ENCODE peak calls at places on chromosomes 5 and 9, in eight cellular contexts. One of them, this sample, is unnamed.

GRCh38 chr5:93580387-93581100 is 475 bp downstream of the NR2F1-AS1 start:
- DNase-seq in cardiac muscle cell: peak; percentile 61
- DNase-seq in A549: peak; percentile 26
- DNase-seq in mammary epithelial cell: peak; percentile 47
- DNase-seq in psoas muscle: no peak
- DNase-seq in PC-9: no peak
- DNase-seq in Karpas-422: no peak
- DNase-seq in lower lobe of right lung: peak; percentile 51
- DNase-seq in this sample: no peak

GRCh38 chr5:177469061-177469628 is 4.3 kb downstream of the DBN1 start:
- DNase-seq in cardiac muscle cell: no peak
- DNase-seq in A549: no peak
- DNase-seq in mammary epithelial cell: no peak
- DNase-seq in psoas muscle: peak; percentile 75
- DNase-seq in PC-9: no peak
- DNase-seq in Karpas-422: no peak
- DNase-seq in lower lobe of right lung: no peak
- DNase-seq in this sample: no peak

GRCh38 chr5:175878544-175879438 is 7.4 kb downstream of the CPLX2 start:
- DNase-seq in cardiac muscle cell: peak; percentile 9
- DNase-seq in A549: no peak
- DNase-seq in mammary epithelial cell: no peak
- DNase-seq in psoas muscle: no peak
- DNase-seq in PC-9: no peak
- DNase-seq in Karpas-422: no peak
- DNase-seq in lower lobe of right lung: no peak
- DNase-seq in this sample: no peak

GRCh38 chr9:70519912-70520724 is 105.7 kb upstream of the KLF9 start:
- DNase-seq in cardiac muscle cell: no peak
- DNase-seq in A549: no peak
- DNase-seq in mammary epithelial cell: no peak
- DNase-seq in psoas muscle: no peak
- DNase-seq in PC-9: no peak
- DNase-seq in Karpas-422: no peak
- DNase-seq in lower lobe of right lung: no peak
- DNase-seq in this sample: no peak

GRCh38 chr5:69493235-69493925 is 790 bp downstream of the OCLN start:
- DNase-seq in cardiac muscle cell: peak; percentile 30
- DNase-seq in A549: peak; percentile 51
- DNase-seq in mammary epithelial cell: peak; percentile 65
- DNase-seq in psoas muscle: no peak
- DNase-seq in PC-9: peak; percentile 62
- DNase-seq in Karpas-422: no peak
- DNase-seq in lower lobe of right lung: peak; percentile 73
- DNase-seq in this sample: no peak

GRCh38 chr9:127946728-127947127 is 9.1 kb upstream of the DPM2 start:
- DNase-seq in cardiac muscle cell: no peak
- DNase-seq in A549: no peak
- DNase-seq in mammary epithelial cell: no peak
- DNase-seq in psoas muscle: no peak
- DNase-seq in PC-9: no peak
- DNase-seq in Karpas-422: no peak
- DNase-seq in lower lobe of right lung: no peak
- DNase-seq in this sample: no peak

GRCh38 chr5:78574731-78575161 is 73.8 kb downstream of the LHFPL2 start:
- DNase-seq in cardiac muscle cell: peak; percentile 43
- DNase-seq in A549: no peak
- DNase-seq in mammary epithelial cell: peak; percentile 66
- DNase-seq in psoas muscle: no peak
- DNase-seq in PC-9: no peak
- DNase-seq in Karpas-422: no peak
- DNase-seq in lower lobe of right lung: no peak
- DNase-seq in this sample: no peak

GRCh38 chr5:39783756-39784421 is 359.1 kb upstream of the DAB2 start:
- DNase-seq in cardiac muscle cell: no peak
- DNase-seq in A549: no peak
- DNase-seq in mammary epithelial cell: no peak
- DNase-seq in psoas muscle: no peak
- DNase-seq in PC-9: no peak
- DNase-seq in Karpas-422: no peak
- DNase-seq in lower lobe of right lung: no peak
- DNase-seq in this sample: no peak

GRCh38 chr5:1095302-1096016 is 16.4 kb downstream of the SLC12A7 start:
- DNase-seq in cardiac muscle cell: no peak
- DNase-seq in A549: no peak
- DNase-seq in mammary epithelial cell: no peak
- DNase-seq in psoas muscle: no peak
- DNase-seq in PC-9: no peak
- DNase-seq in Karpas-422: no peak
- DNase-seq in lower lobe of right lung: no peak
- DNase-seq in this sample: no peak

GRCh38 chr5:123735384-123735783 is 223.4 kb downstream of the CSNK1G3 start:
- DNase-seq in cardiac muscle cell: no peak
- DNase-seq in A549: no peak
- DNase-seq in mammary epithelial cell: peak; percentile 50
- DNase-seq in psoas muscle: no peak
- DNase-seq in PC-9: no peak
- DNase-seq in Karpas-422: no peak
- DNase-seq in lower lobe of right lung: no peak
- DNase-seq in this sample: no peak

GRCh38 chr5:127280494-127281220 is 9.9 kb upstream of the MEGF10 start:
- DNase-seq in cardiac muscle cell: no peak
- DNase-seq in A549: no peak
- DNase-seq in mammary epithelial cell: no peak
- DNase-seq in psoas muscle: no peak
- DNase-seq in PC-9: no peak
- DNase-seq in Karpas-422: no peak
- DNase-seq in lower lobe of right lung: no peak
- DNase-seq in this sample: no peak

GRCh38 chr5:158074992-158075769 is 216.2 kb upstream of the CLINT1 start:
- DNase-seq in cardiac muscle cell: peak; percentile 85
- DNase-seq in A549: peak; percentile 59
- DNase-seq in mammary epithelial cell: peak; percentile 35
- DNase-seq in psoas muscle: peak; percentile 66
- DNase-seq in PC-9: no peak
- DNase-seq in Karpas-422: peak; percentile 82
- DNase-seq in lower lobe of right lung: no peak
- DNase-seq in this sample: peak; percentile 35

GRCh38 chr9:109584205-109584604 is 86.1 kb upstream of the PTPN3 start:
- DNase-seq in cardiac muscle cell: no peak
- DNase-seq in A549: no peak
- DNase-seq in mammary epithelial cell: no peak
- DNase-seq in psoas muscle: no peak
- DNase-seq in PC-9: no peak
- DNase-seq in Karpas-422: no peak
- DNase-seq in lower lobe of right lung: no peak
- DNase-seq in this sample: no peak

GRCh38 chr5:155631116-155631515 is 617.6 kb downstream of the KIF4B start:
- DNase-seq in cardiac muscle cell: no peak
- DNase-seq in A549: peak; percentile 48
- DNase-seq in mammary epithelial cell: peak; percentile 87
- DNase-seq in psoas muscle: no peak
- DNase-seq in PC-9: no peak
- DNase-seq in Karpas-422: no peak
- DNase-seq in lower lobe of right lung: no peak
- DNase-seq in this sample: no peak

GRCh38 chr5:179802207-179802883 is 4.3 kb downstream of the MGAT4B start:
- DNase-seq in cardiac muscle cell: no peak
- DNase-seq in A549: no peak
- DNase-seq in mammary epithelial cell: no peak
- DNase-seq in psoas muscle: peak; percentile 69
- DNase-seq in PC-9: no peak
- DNase-seq in Karpas-422: no peak
- DNase-seq in lower lobe of right lung: no peak
- DNase-seq in this sample: no peak

GRCh38 chr5:124007675-124008398 is 495.9 kb downstream of the CSNK1G3 start:
- DNase-seq in cardiac muscle cell: peak; percentile 8
- DNase-seq in A549: peak; percentile 18
- DNase-seq in mammary epithelial cell: no peak
- DNase-seq in psoas muscle: no peak
- DNase-seq in PC-9: peak; percentile 37
- DNase-seq in Karpas-422: no peak
- DNase-seq in lower lobe of right lung: no peak
- DNase-seq in this sample: no peak

GRCh38 chr9:80957806-80958205 is 731.5 kb downstream of the TLE1 start:
- DNase-seq in cardiac muscle cell: no peak
- DNase-seq in A549: no peak
- DNase-seq in mammary epithelial cell: peak; percentile 5
- DNase-seq in psoas muscle: no peak
- DNase-seq in PC-9: no peak
- DNase-seq in Karpas-422: no peak
- DNase-seq in lower lobe of right lung: no peak
- DNase-seq in this sample: no peak

GRCh38 chr9:84670801-84671153 is 1.2 kb downstream of the NTRK2 start:
- DNase-seq in cardiac muscle cell: no peak
- DNase-seq in A549: no peak
- DNase-seq in mammary epithelial cell: no peak
- DNase-seq in psoas muscle: no peak
- DNase-seq in PC-9: no peak
- DNase-seq in Karpas-422: no peak
- DNase-seq in lower lobe of right lung: no peak
- DNase-seq in this sample: no peak
- H3K4me3 ChIP-seq in cardiac muscle cell: peak overlapping the region; percentile 32
- H3K4me3 ChIP-seq in A549: no peak overlapping the region
- H3K4me3 ChIP-seq in mammary epithelial cell: no peak overlapping the region
- H3K4me3 ChIP-seq in psoas muscle: peak overlapping the region; percentile 61
- H3K4me3 ChIP-seq in PC-9: no peak overlapping the region
- H3K4me3 ChIP-seq in Karpas-422: no peak overlapping the region
- H3K4me3 ChIP-seq in lower lobe of right lung: peak overlapping the region; percentile 57
- H3K4me3 ChIP-seq in this sample: peak overlapping the region; percentile 17

GRCh38 chr9:28538132-28538531 is 964.9 kb upstream of the C9orf72 start:
- DNase-seq in cardiac muscle cell: no peak
- DNase-seq in A549: no peak
- DNase-seq in mammary epithelial cell: no peak
- DNase-seq in psoas muscle: no peak
- DNase-seq in PC-9: no peak
- DNase-seq in Karpas-422: no peak
- DNase-seq in lower lobe of right lung: no peak
- DNase-seq in this sample: no peak

GRCh38 chr9:28547469-28547981 is 974.2 kb upstream of the C9orf72 start:
- DNase-seq in cardiac muscle cell: no peak
- DNase-seq in A549: no peak
- DNase-seq in mammary epithelial cell: peak; percentile 6
- DNase-seq in psoas muscle: no peak
- DNase-seq in PC-9: no peak
- DNase-seq in Karpas-422: no peak
- DNase-seq in lower lobe of right lung: no peak
- DNase-seq in this sample: no peak

GRCh38 chr9:28539432-28539831 is 966.2 kb upstream of the C9orf72 start:
- DNase-seq in cardiac muscle cell: no peak
- DNase-seq in A549: no peak
- DNase-seq in mammary epithelial cell: peak; percentile 80
- DNase-seq in psoas muscle: no peak
- DNase-seq in PC-9: peak; percentile 36
- DNase-seq in Karpas-422: no peak
- DNase-seq in lower lobe of right lung: no peak
- DNase-seq in this sample: no peak

GRCh38 chr9:28542928-28543327 is 969.6 kb upstream of the C9orf72 start:
- DNase-seq in cardiac muscle cell: no peak
- DNase-seq in A549: no peak
- DNase-seq in mammary epithelial cell: no peak
- DNase-seq in psoas muscle: no peak
- DNase-seq in PC-9: no peak
- DNase-seq in Karpas-422: no peak
- DNase-seq in lower lobe of right lung: no peak
- DNase-seq in this sample: no peak
- H3K9me3 ChIP-seq in cardiac muscle cell: no peaks in the 10 kb centered on the region
- H3K9me3 ChIP-seq in A549: no peaks in the 10 kb centered on the region
- H3K9me3 ChIP-seq in mammary epithelial cell: no peaks in the 10 kb centered on the region
- H3K9me3 ChIP-seq in psoas muscle: no peaks in the 10 kb centered on the region
- H3K9me3 ChIP-seq in PC-9: no peaks in the 10 kb centered on the region
- H3K9me3 ChIP-seq in Karpas-422: peaks cover 13% of the 10 kb centered on the region
- H3K9me3 ChIP-seq in lower lobe of right lung: no peaks in the 10 kb centered on the region
- H3K9me3 ChIP-seq in this sample: no peaks in the 10 kb centered on the region

GRCh38 chr9:100428871-100429654 is 2.1 kb downstream of the MSANTD3 start:
- DNase-seq in cardiac muscle cell: peak; percentile 98
- DNase-seq in A549: peak; percentile 94
- DNase-seq in mammary epithelial cell: peak; percentile 99
- DNase-seq in psoas muscle: no peak
- DNase-seq in PC-9: peak; percentile 92
- DNase-seq in Karpas-422: no peak
- DNase-seq in lower lobe of right lung: no peak
- DNase-seq in this sample: no peak
- H3K4me3 ChIP-seq in cardiac muscle cell: no peak overlapping the region
- H3K4me3 ChIP-seq in A549: peak overlapping the region; percentile 89
- H3K4me3 ChIP-seq in mammary epithelial cell: peak overlapping the region; percentile 74
- H3K4me3 ChIP-seq in psoas muscle: peak overlapping the region; percentile 92
- H3K4me3 ChIP-seq in PC-9: peak overlapping the region; percentile 13
- H3K4me3 ChIP-seq in Karpas-422: peak overlapping the region; percentile 90
- H3K4me3 ChIP-seq in lower lobe of right lung: no peak overlapping the region
- H3K4me3 ChIP-seq in this sample: no peak overlapping the region

DNA sequence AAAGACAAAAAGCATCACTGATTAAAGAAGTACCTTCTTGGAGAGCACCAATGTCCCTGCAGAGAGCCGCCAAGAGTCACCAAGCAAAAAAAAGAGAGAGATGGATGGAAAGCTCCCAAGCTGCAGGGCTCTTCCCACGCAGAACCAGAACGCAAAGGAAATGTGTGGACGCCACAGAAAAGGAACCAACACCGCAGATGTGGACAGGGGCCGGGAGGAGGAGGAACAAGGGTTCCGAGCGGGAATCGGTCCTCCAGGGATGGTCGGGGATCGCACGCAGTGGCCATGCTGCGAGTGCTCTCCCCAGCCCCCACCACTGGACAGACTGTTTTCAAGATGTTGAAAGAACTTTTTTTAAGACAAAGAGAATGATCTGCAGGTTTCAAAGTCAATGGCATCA is 40.2 kb upstream of the ZNF354A start:
- DNase-seq in cardiac muscle cell: no peak
- DNase-seq in A549: no peak
- DNase-seq in mammary epithelial cell: no peak
- DNase-seq in psoas muscle: no peak
- DNase-seq in PC-9: no peak
- DNase-seq in Karpas-422: no peak
- DNase-seq in lower lobe of right lung: no peak
- DNase-seq in this sample: no peak
- H3K9me3 ChIP-seq in cardiac muscle cell: no peaks in the 10 kb centered on the region
- H3K9me3 ChIP-seq in A549: peaks cover 15% of the 10 kb centered on the region
- H3K9me3 ChIP-seq in mammary epithelial cell: peaks cover 28% of the 10 kb centered on the region
- H3K9me3 ChIP-seq in psoas muscle: no peaks in the 10 kb centered on the region
- H3K9me3 ChIP-seq in PC-9: no peaks in the 10 kb centered on the region
- H3K9me3 ChIP-seq in Karpas-422: no peaks in the 10 kb centered on the region
- H3K9me3 ChIP-seq in lower lobe of right lung: no peaks in the 10 kb centered on the region
- H3K9me3 ChIP-seq in this sample: no peaks in the 10 kb centered on the region

DNA sequence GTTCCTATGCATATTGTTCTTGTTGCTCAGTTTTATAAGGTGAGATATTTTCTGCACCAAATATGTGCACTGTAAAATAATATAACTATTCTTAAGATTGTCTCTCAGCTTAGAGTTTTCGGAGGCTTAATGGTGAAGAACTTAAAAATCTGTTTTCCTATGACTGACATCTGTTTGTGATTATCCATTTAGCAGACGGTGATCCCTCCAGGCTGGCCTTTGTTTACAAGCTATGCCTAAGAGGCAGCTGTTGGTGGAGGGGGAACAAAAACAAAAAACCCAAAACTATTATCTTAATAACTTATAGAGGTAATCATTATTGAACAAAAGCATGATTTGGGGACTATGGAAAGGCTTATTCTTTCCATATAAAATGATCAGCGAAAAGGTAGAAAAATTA is 660 bp downstream of the PDCD1LG2 start:
- DNase-seq in cardiac muscle cell: no peak
- DNase-seq in A549: no peak
- DNase-seq in mammary epithelial cell: no peak
- DNase-seq in psoas muscle: no peak
- DNase-seq in PC-9: no peak
- DNase-seq in Karpas-422: no peak
- DNase-seq in lower lobe of right lung: no peak
- DNase-seq in this sample: no peak
- H3K4me3 ChIP-seq in cardiac muscle cell: no peak overlapping the region
- H3K4me3 ChIP-seq in A549: no peak overlapping the region
- H3K4me3 ChIP-seq in mammary epithelial cell: peak overlapping the region; percentile 47
- H3K4me3 ChIP-seq in psoas muscle: peak overlapping the region; percentile 55
- H3K4me3 ChIP-seq in PC-9: peak overlapping the region; percentile 53
- H3K4me3 ChIP-seq in Karpas-422: no peak overlapping the region
- H3K4me3 ChIP-seq in lower lobe of right lung: peak overlapping the region; percentile 47
- H3K4me3 ChIP-seq in this sample: no peak overlapping the region